ENCODE peak calls at places on chromosomes 7 and 10, in five cellular contexts. V, K, B, Q and A are unnamed samples.

GRCh38 chr10:1324914-1325313 is 268.7 kb downstream of the WDR37 start:
- DNase-seq in V (no peak), K (no peak), B (no peak), Q (no peak), A (no peak)

GRCh38 chr7:98110249-98111022 is 3.8 kb downstream of the LMTK2 start:
- DNase-seq in V (no peak), K (no peak), B (peak; percentile 64), Q (no peak), A (no peak)

GRCh38 chr7:129103561-129104324 is 40.8 kb upstream of the TSPAN33 start:
- DNase-seq in V (no peak), K (no peak), B (no peak), Q (no peak), A (no peak)

GRCh38 chr7:101728128-101728527 is 89.3 kb upstream of the CUX1 start:
- DNase-seq in V (no peak), K (no peak), B (no peak), Q (no peak), A (no peak)

GRCh38 chr10:23001901-23002516 is 74.2 kb downstream of the ARMC3 start:
- DNase-seq in V (no peak), K (no peak), B (no peak), Q (no peak), A (no peak)

GRCh38 chr7:368651-369475 is 78.9 kb downstream of the FOXL3 start:
- DNase-seq in V (no peak), K (no peak), B (no peak), Q (no peak), A (no peak)

GRCh38 chr7:44075296-44076075 is 6.8 kb downstream of the POLM start:
- DNase-seq in V (no peak), K (no peak), B (no peak), Q (no peak), A (no peak)

GRCh38 chr10:17179002-17179401 is 22.5 kb downstream of the TRDMT1 start:
- DNase-seq in V (no peak), K (no peak), B (no peak), Q (no peak), A (no peak)

GRCh38 chr10:110445871-110446270 is 51.8 kb upstream of the DUSP5 start:
- DNase-seq in V (no peak), K (no peak), B (no peak), Q (no peak), A (no peak)

GRCh38 chr7:151843181-151843580 is 33.7 kb downstream of the PRKAG2 start:
- DNase-seq in V (no peak), K (no peak), B (no peak), Q (no peak), A (no peak)

GRCh38 chr10:132236881-132237280 is 50.1 kb downstream of the DPYSL4 start:
- DNase-seq in V (no peak), K (no peak), B (no peak), Q (no peak), A (no peak)

GRCh38 chr7:44959956-44960640 is 18.7 kb downstream of the MYO1G start:
- DNase-seq in V (no peak), K (no peak), B (no peak), Q (no peak), A (no peak)

GRCh38 chr10:69801434-69802315 is at the start of gene COL13A1:
- DNase-seq in V (no peak), K (peak; percentile 74), B (peak; percentile 64), Q (no peak), A (no peak)

GRCh38 chr7:47807756-47808155 is 140.5 kb downstream of the PKD1L1 start:
- DNase-seq in V (no peak), K (no peak), B (no peak), Q (peak; percentile 57), A (peak; percentile 70)

GRCh38 chr10:21020545-21020944 is 123.4 kb upstream of the NEBL start:
- DNase-seq in V (peak; percentile 21), K (no peak), B (peak; percentile 19), Q (peak; percentile 80), A (peak; percentile 94)

GRCh38 chr7:43363429-43363894 is 219.4 kb upstream of the STK17A start:
- DNase-seq in V (no peak), K (no peak), B (no peak), Q (no peak), A (peak; percentile 53)

GRCh38 chr7:100964630-100965029 is 4.7 kb upstream of the MUC12 start:
- DNase-seq in V (no peak), K (no peak), B (no peak), Q (no peak), A (no peak)

GRCh38 chr7:23598321-23598720 is 1.1 kb downstream of the CCDC126 start:
- DNase-seq in V (no peak), K (no peak), B (peak; percentile 36), Q (no peak), A (no peak)

GRCh38 chr7:55409474-55410225 is 44.5 kb downstream of the LANCL2 start:
- DNase-seq in V (peak; percentile 1), K (no peak), B (peak; percentile 35), Q (no peak), A (no peak)

GRCh38 chr10:132429281-132430230 is 32.6 kb downstream of the PWWP2B start:
- DNase-seq in V (no peak), K (no peak), B (no peak), Q (no peak), A (no peak)

GRCh38 chr10:126060232-126060935 is 164.0 kb downstream of the FANK1 start:
- DNase-seq in V (no peak), K (no peak), B (no peak), Q (no peak), A (no peak)

GRCh38 chr7:128679920-128680319 is 7.8 kb downstream of the GARIN1A start:
- DNase-seq in V (no peak), K (no peak), B (no peak), Q (no peak), A (no peak)

GRCh38 chr10:28874210-28874609 is 196.9 kb downstream of the BAMBI start:
- DNase-seq in V (no peak), K (no peak), B (no peak), Q (no peak), A (no peak)

GRCh38 chr10:62054408-62054807 is 152.9 kb downstream of the ARID5B start:
- DNase-seq in V (no peak), K (no peak), B (no peak), Q (no peak), A (no peak)

GRCh38 chr10:103512166-103512565 is 18.7 kb downstream of the NEURL1 start:
- DNase-seq in V (no peak), K (no peak), B (no peak), Q (no peak), A (no peak)

GRCh38 chr7:155377837-155378579 is 79.9 kb upstream of the EN2 start:
- DNase-seq in V (no peak), K (no peak), B (peak; percentile 68), Q (no peak), A (no peak)

GRCh38 chr10:79451046-79451699 is 5.7 kb upstream of the ZCCHC24 start:
- DNase-seq in V (no peak), K (no peak), B (no peak), Q (no peak), A (no peak)

GRCh38 chr10:78761241-78761825 is 307.4 kb upstream of the ZMIZ1 start:
- DNase-seq in V (no peak), K (no peak), B (no peak), Q (no peak), A (no peak)

GRCh38 chr10:14707441-14707840 is 67.3 kb downstream of the FAM107B start:
- DNase-seq in V (no peak), K (no peak), B (no peak), Q (no peak), A (no peak)

GRCh38 chr7:43569424-43569823 is 13.5 kb upstream of the STK17A start:
- DNase-seq in V (no peak), K (no peak), B (no peak), Q (no peak), A (no peak)

GRCh38 chr7:44713141-44713540 is 35.5 kb upstream of the ZMIZ2 start:
- DNase-seq in V (no peak), K (no peak), B (no peak), Q (no peak), A (peak; percentile 33)

GRCh38 chr7:17948503-17949238 is 8.4 kb upstream of the SNX13 start:
- DNase-seq in V (no peak), K (no peak), B (no peak), Q (no peak), A (no peak)
- H3K27ac ChIP-seq in V (no peak overlapping the region), K (no peak overlapping the region), B (no peak overlapping the region), Q (no peak overlapping the region), A (no peak overlapping the region)

DNA sequence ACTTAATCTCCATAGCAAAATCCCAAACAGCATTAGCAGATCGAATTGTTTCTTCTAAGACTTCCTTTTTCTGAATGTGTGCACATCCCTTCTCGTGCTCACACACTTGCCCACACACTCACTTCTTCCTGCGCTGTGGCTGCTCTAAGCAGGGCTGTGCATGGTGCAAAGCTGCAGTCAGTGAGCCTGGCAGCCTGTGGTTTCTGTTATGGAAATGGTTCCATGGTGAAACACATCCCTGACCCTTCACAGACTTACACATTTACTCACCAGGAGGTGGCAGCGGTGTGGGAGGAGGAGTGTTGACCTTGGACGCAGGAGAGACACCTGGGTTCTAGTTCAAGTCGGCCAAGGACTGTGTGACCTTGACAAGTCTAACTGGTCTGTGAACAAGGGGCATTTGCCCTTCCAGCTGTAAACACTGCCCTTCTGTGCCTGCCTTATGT is 24.9 kb downstream of the MTURN start:
- DNase-seq in V (no peak), K (no peak), B (peak; percentile 30), Q (peak; percentile 55), A (peak; percentile 84)
- H3K4me3 ChIP-seq in V (no peak overlapping the region), K (no peak overlapping the region), B (no peak overlapping the region), Q (no peak overlapping the region), A (peak overlapping the region; percentile 8)

GRCh38 chr10:127976286-127976685 is 69.4 kb downstream of the PTPRE start:
- DNase-seq in V (no peak), K (no peak), B (no peak), Q (no peak), A (no peak)

GRCh38 chr10:127979017-127979416 is 72.1 kb downstream of the PTPRE start:
- DNase-seq in V (no peak), K (no peak), B (no peak), Q (no peak), A (no peak)

GRCh38 chr10:127978481-127978880 is 71.6 kb downstream of the PTPRE start:
- DNase-seq in V (no peak), K (no peak), B (no peak), Q (no peak), A (no peak)

GRCh38 chr10:127976701-127977367 is 69.9 kb downstream of the PTPRE start:
- DNase-seq in V (no peak), K (no peak), B (no peak), Q (no peak), A (no peak)

GRCh38 chr10:127977368-127978009 is 70.6 kb downstream of the PTPRE start:
- DNase-seq in V (no peak), K (no peak), B (no peak), Q (no peak), A (no peak)
- H2AFZ ChIP-seq in V (no peak overlapping the region), K (peak overlapping the region; percentile 61), B (no peak overlapping the region), Q (no peak overlapping the region), A (no peak overlapping the region)

DNA sequence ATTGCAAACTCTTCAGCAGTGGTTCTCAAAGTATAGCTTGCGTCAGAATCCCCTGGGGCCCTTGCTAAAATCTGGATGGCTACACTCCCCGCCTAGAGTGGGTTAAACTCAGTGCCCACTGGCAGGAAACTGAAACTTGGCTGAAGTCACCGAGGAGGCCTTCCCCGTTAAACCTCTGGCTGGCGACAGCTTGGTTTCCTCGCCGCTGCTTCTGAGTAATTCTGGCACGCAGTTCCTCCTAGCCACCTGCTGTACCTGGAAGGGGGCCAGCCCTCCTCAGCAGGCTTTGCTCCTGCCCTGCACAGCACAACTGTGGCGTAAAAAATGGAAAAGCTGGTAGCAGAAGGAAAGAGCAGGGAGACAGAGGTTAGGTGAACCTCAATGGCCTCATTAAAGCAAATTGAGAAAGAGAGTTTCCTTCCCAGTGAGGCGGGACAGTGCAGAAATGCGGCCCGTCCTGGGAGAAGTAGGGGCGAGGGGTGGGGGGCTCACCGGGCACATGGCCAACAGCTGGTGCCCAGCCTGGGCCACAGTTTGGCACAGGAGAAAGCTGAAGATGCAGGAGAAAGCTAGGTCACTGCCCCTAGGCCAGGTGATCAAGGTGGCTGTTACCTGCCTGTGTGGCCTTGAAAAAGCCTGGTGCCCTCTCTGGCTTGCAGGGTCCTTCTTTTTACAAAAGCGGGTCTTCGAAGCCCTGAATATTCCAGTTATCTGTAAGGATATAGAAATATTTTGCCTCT is 46.6 kb downstream of the ALOX5 start:
- DNase-seq in V (peak; percentile 90), K (no peak), B (no peak), Q (peak; percentile 72), A (no peak)
- H3K27ac ChIP-seq in V (peak overlapping the region; percentile 93), K (no peak overlapping the region), B (peak overlapping the region; percentile 87), Q (peak overlapping the region; percentile 2), A (peak overlapping the region; percentile 42)